ENCODE peak calls at places on chromosomes 3 and 15, in seven cellular contexts. Q is HepG2, Y is HCT116, R is K562, P is H1, S is GM12878, K is SK-N-SH. L is an unnamed sample.

GRCh38 chr15:89917442-89918085 is 4.8 kb upstream of the ARPIN start:
- DNase-seq in P (no peak), K (no peak), S (no peak), R (no peak), Q (no peak), Y (no peak), L (no peak)

GRCh38 chr3:57120803-57121174 is 44.4 kb downstream of the IL17RD start:
- DNase-seq in Q (no peak), Y (no peak), R (no peak), S (no peak), K (peak), P (no peak), L (no peak)

GRCh38 chr3:169085827-169086226 is 577.7 kb downstream of the MECOM start:
- DNase-seq in Y (no peak), Q (no peak), S (no peak), K (no peak), P (no peak), R (no peak), L (peak)

GRCh38 chr3:27545061-27545460 is 60.9 kb upstream of the SLC4A7 start:
- DNase-seq in P (no peak), Y (no peak), R (no peak), Q (no peak), K (no peak), S (no peak), L (no peak)

GRCh38 chr3:9600597-9600996 is 47.0 kb upstream of the LHFPL4 start:
- DNase-seq in S (no peak), P (no peak), R (no peak), Y (no peak), K (peak), Q (no peak), L (peak)

GRCh38 chr15:77144492-77145070 is 73.7 kb upstream of the TSPAN3 start:
- DNase-seq in S (no peak), Y (no peak), P (no peak), K (no peak), R (no peak), Q (no peak), L (peak)

GRCh38 chr15:78979456-78980320 is 34.8 kb upstream of the CTSH start:
- DNase-seq in R (peak), Q (peak), K (peak), Y (peak), P (peak), S (peak), L (peak)

GRCh38 chr3:39222939-39223338 is 30.5 kb upstream of the XIRP1 start:
- DNase-seq in Y (no peak), R (no peak), Q (no peak), S (no peak), P (no peak), K (no peak), L (no peak)

GRCh38 chr3:30112904-30113484 is 493.4 kb upstream of the TGFBR2 start:
- DNase-seq in P (no peak), Y (peak), S (no peak), K (no peak), Q (peak), R (no peak), L (peak)

GRCh38 chr3:14508966-14509795 is 31.0 kb downstream of the GRIP2 start:
- DNase-seq in P (peak), K (peak), Y (peak), Q (peak), R (peak), S (no peak), L (peak)

GRCh38 chr3:31132132-31132769 is 237.8 kb upstream of the GADL1 start:
- DNase-seq in Q (peak), S (peak), Y (peak), K (peak), P (no peak), R (peak), L (peak)

GRCh38 chr15:55586808-55587207 is 1.3 kb downstream of the PYGO1 start:
- DNase-seq in P (no peak), Q (no peak), Y (no peak), R (no peak), K (no peak), S (no peak), L (no peak)

GRCh38 chr3:182305881-182306665 is 487.2 kb upstream of the ATP11B start:
- DNase-seq in Y (no peak), R (no peak), P (no peak), Q (no peak), K (no peak), S (no peak), L (no peak)

GRCh38 chr15:82646250-82647044 is 716 bp downstream of the CPEB1 start:
- DNase-seq in S (no peak), P (no peak), R (peak), K (no peak), Q (no peak), Y (no peak), L (no peak)

GRCh38 chr15:81484076-81484475 is 110.1 kb upstream of the TMC3 start:
- DNase-seq in P (no peak), Y (no peak), K (no peak), R (no peak), Q (no peak), S (no peak), L (no peak)

GRCh38 chr15:41979493-41980266 is 7.3 kb upstream of the EHD4 start:
- DNase-seq in Y (no peak), P (no peak), Q (no peak), K (no peak), R (peak), S (no peak), L (no peak)

GRCh38 chr3:38138347-38139190 is at the start of gene MYD88:
- DNase-seq in S (no peak), Y (no peak), K (peak), P (no peak), R (peak), Q (peak), L (peak)

GRCh38 chr3:45008117-45008516 is 18.0 kb upstream of the CLEC3B start:
- DNase-seq in P (no peak), Y (no peak), R (no peak), Q (no peak), K (no peak), S (no peak), L (no peak)

GRCh38 chr3:171695476-171695875 is 114.8 kb downstream of the PLD1 start:
- DNase-seq in Y (no peak), P (no peak), R (no peak), K (no peak), Q (no peak), S (no peak), L (no peak)

GRCh38 chr3:152382312-152383135 is 113.8 kb downstream of the MBNL1 start:
- DNase-seq in K (no peak), Q (no peak), S (no peak), Y (no peak), P (no peak), R (no peak), L (no peak)

GRCh38 chr3:184727357-184728060 is 15.6 kb upstream of the MAGEF1 start:
- DNase-seq in K (peak), Y (peak), R (peak), Q (peak), P (peak), S (no peak), L (peak)

GRCh38 chr3:151864423-151865101 is 8.9 kb upstream of the SUCNR1 start:
- DNase-seq in Q (no peak), S (no peak), R (no peak), K (no peak), P (no peak), Y (peak), L (no peak)

GRCh38 chr3:171871392-171872274 is 28.5 kb downstream of the TMEM212 start:
- DNase-seq in Y (no peak), P (no peak), S (no peak), R (peak), K (no peak), Q (no peak), L (no peak)

GRCh38 chr3:102158080-102158756 is 276.6 kb upstream of the ZPLD1 start:
- DNase-seq in K (no peak), R (no peak), Q (no peak), P (no peak), S (no peak), Y (no peak), L (no peak)

GRCh38 chr3:147775411-147775810 is 366.2 kb downstream of the ZIC1 start:
- DNase-seq in S (no peak), K (no peak), Q (no peak), R (no peak), Y (no peak), P (no peak), L (no peak)

GRCh38 chr15:82044373-82045178 is 1.2 kb downstream of the MEX3B start:
- DNase-seq in R (no peak), K (peak), Y (no peak), P (no peak), Q (no peak), S (no peak), L (no peak)

GRCh38 chr3:132210476-132211346 is 106.5 kb upstream of the ACP3 start:
- DNase-seq in K (peak), R (peak), P (peak), S (no peak), Y (peak), Q (peak), L (no peak)

GRCh38 chr3:88132894-88133293 is 16.9 kb upstream of the C3orf38 start:
- DNase-seq in R (no peak), K (no peak), P (no peak), Y (no peak), S (no peak), Q (no peak), L (no peak)

GRCh38 chr3:46998852-46999515 is 19.5 kb downstream of the NBEAL2 start:
- DNase-seq in K (no peak), S (no peak), R (no peak), Q (no peak), Y (no peak), P (no peak), L (no peak)

GRCh38 chr3:138629526-138629925 is 21.0 kb downstream of the FAIM start:
- DNase-seq in P (no peak), Y (no peak), K (no peak), Q (no peak), S (no peak), R (no peak), L (no peak)

GRCh38 chr3:119305271-119305670 is 11.1 kb downstream of the ARHGAP31 start:
- DNase-seq in K (no peak), Q (no peak), Y (no peak), P (no peak), R (no peak), S (no peak), L (no peak)

GRCh38 chr15:51874751-51875644 is 45.5 kb downstream of the TMOD3 start:
- DNase-seq in S (no peak), K (no peak), Y (peak), R (peak), P (no peak), Q (peak), L (no peak)

GRCh38 chr15:63038926-63039673 is 3.4 kb upstream of the TPM1 start:
- DNase-seq in R (no peak), K (no peak), Y (no peak), P (no peak), Q (no peak), S (no peak), L (peak)

GRCh38 chr3:63763156-63763555 is 55.9 kb upstream of the C3orf49 start:
- DNase-seq in S (no peak), K (no peak), P (no peak), Q (no peak), R (no peak), Y (no peak), L (no peak)

GRCh38 chr3:146222204-146223046 is 28.5 kb downstream of the PLSCR4 start:
- DNase-seq in Y (peak), Q (peak), S (no peak), R (peak), P (peak), K (no peak), L (peak)

GRCh38 chr3:183587337-183587736 is 31.8 kb upstream of the KLHL6 start:
- DNase-seq in Q (no peak), R (no peak), K (no peak), S (no peak), Y (no peak), P (no peak), L (no peak)
- TF ChIP-seq JUND in Q (no peak), R (no peak), K (no peak), S (no peak), Y (no peak), P (no peak), L (no peak)

GRCh38 chr3:98885851-98886250 is 15.6 kb downstream of the DCBLD2 start:
- DNase-seq in Y (no peak), P (no peak), Q (no peak), K (peak), R (no peak), S (no peak), L (no peak)
- TF ChIP-seq JUND in Y (peak), P (no peak), Q (no peak), K (no peak), R (no peak), S (no peak), L (no peak)

GRCh38 chr15:100559330-100559729 is 30.6 kb upstream of the CERS3 start:
- DNase-seq in S (no peak), R (no peak), Q (peak), P (no peak), K (no peak), Y (no peak), L (peak)
- TF ChIP-seq JUND in S (no peak), R (no peak), Q (no peak), P (no peak), K (no peak), Y (no peak), L (no peak)

DNA sequence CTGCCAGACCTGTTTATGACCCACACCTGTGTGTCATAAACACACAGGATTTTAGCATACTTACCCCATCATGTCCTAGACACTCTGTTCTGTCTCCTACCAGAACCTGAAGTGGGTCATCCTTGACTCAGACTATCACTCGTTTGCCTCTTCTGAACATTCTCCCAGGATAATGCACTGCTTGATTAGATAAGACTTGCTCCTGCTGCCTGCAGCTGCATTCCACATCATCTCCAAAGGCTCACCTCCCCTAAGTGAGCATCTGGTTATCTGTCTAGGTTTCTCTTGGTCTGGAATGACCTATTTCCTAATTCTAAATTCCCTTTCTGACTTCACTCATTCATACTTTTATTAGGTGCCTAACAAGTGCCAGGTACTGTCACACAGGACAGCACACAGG is 332.1 kb downstream of the NTRK3 start:
- DNase-seq in R (no peak), S (no peak), P (no peak), K (no peak), Y (no peak), Q (no peak), L (no peak)
- TF ChIP-seq JUND in R (no peak), S (no peak), P (no peak), K (no peak), Y (no peak), Q (no peak), L (no peak)

GRCh38 chr15:100734606-100735005 is 132.2 kb downstream of the ASB7 start:
- DNase-seq in Q (no peak), R (no peak), K (no peak), S (no peak), Y (no peak), P (no peak), L (no peak)
- TF ChIP-seq JUND in Q (no peak), R (no peak), K (no peak), S (no peak), Y (no peak), P (no peak), L (no peak)

GRCh38 chr15:49145651-49146609 is 9.5 kb downstream of the COPS2 start:
- DNase-seq in R (peak), Y (peak), Q (peak), S (no peak), K (peak), P (no peak), L (peak)
- TF ChIP-seq JUND in R (no peak), Y (no peak), Q (no peak), S (no peak), K (no peak), P (no peak), L (no peak)

DNA sequence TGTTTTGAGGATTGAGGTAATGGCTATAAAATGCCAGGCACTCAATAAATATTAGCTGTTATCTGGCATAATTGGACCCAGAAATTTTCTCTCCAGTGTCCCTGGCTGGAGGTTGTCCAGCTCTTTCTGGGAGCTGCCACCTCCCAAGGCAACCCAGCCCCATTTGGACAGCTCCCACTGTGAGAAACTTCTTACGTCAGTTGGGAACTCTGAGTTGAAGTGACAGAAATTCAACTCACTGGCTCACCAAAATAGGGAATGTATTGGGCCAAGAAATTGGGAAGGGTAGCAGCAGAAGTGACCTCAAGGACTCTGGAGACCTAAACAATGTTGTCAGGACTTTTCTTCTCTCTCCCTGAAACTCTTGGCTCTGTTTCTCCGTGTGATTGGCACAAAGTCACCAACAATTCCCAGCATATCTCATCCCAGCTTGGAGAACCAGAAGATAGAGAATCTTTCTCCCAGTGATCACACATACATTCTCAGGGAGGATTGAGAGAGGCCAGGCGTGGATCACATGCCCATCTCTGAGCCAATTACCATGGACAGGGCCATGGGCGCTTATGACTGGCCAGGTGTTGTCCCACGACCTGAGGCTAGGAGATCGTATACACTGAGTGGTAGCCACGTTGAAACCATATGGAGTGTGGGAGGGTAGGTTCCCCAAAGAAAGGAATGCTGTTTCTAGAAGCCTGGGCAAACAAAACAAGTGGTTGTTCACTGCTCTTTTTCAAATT is 22.5 kb upstream of the HCN4 start:
- DNase-seq in Y (no peak), S (no peak), R (no peak), K (no peak), P (no peak), Q (no peak), L (no peak)
- TF ChIP-seq JUND in Y (no peak), S (no peak), R (no peak), K (no peak), P (no peak), Q (no peak), L (no peak)

GRCh38 chr3:94305835-94306685 is 243.2 kb downstream of the NSUN3 start:
- DNase-seq in K (no peak), S (no peak), R (no peak), Y (no peak), P (no peak), Q (peak), L (no peak)

GRCh38 chr3:94303266-94303665 is 240.4 kb downstream of the NSUN3 start:
- DNase-seq in S (no peak), R (no peak), K (no peak), Q (no peak), P (no peak), Y (no peak), L (no peak)

GRCh38 chr3:94304953-94305352 is 242.1 kb downstream of the NSUN3 start:
- DNase-seq in Q (no peak), Y (no peak), S (no peak), P (no peak), K (no peak), R (no peak), L (no peak)

GRCh38 chr3:94301346-94301745 is 238.5 kb downstream of the NSUN3 start:
- DNase-seq in Y (no peak), Q (no peak), P (no peak), R (no peak), K (no peak), S (no peak), L (no peak)

DNA sequence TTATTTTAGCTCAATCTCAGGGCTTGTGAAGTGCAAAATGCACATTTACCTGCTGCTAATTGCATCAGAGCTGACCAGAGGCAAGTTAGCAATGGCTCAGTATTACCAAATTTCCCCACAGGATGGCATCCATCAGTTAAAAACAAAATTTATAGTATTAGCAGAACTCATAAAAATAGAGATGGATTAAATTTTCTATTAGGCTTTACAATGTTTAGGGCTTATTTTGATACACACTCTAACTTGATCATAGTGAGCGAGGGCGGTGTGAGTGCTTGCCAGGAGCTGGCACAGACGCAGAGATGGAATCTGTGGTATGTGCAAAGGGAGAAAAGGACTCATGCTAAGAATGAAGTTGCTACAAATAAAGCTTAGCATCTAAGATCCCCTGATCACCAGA is 241.0 kb downstream of the NSUN3 start:
- DNase-seq in Y (no peak), R (no peak), K (no peak), S (no peak), Q (no peak), P (no peak), L (no peak)
- TF ChIP-seq JUND in Y (no peak), R (no peak), K (no peak), S (no peak), Q (no peak), P (no peak), L (no peak)

L was measured in T47D.